ENCODE peak calls at places on chromosomes 16 and 17, in four cellular contexts. F is K562, V is HL-60, U is GM12878. G is an unnamed sample.

GRCh38 chr16:30902070-30902972 is 5.9 kb downstream of the CTF1 start:
- DNase-seq in F (peak; percentile 89), V (peak; percentile 77), U (no peak), G (peak; percentile 80)

GRCh38 chr16:69613283-69614154 is 47.8 kb downstream of the NFAT5 start:
- DNase-seq in F (no peak), V (peak; percentile 17), U (peak; percentile 27), G (no peak)

GRCh38 chr17:18181358-18181757 is 2.3 kb upstream of the ALKBH5 start:
- DNase-seq in F (no peak), V (no peak), U (no peak), G (no peak)

GRCh38 chr16:1565083-1565805 is 31.8 kb downstream of the TMEM204 start:
- DNase-seq in F (no peak), V (no peak), U (no peak), G (no peak)

GRCh38 chr17:15027853-15028252 is 237.3 kb downstream of the PMP22 start:
- DNase-seq in F (no peak), V (no peak), U (no peak), G (no peak)

GRCh38 chr16:69328854-69329316 is 1.5 kb downstream of the PDF start:
- DNase-seq in F (no peak), V (no peak), U (no peak), G (no peak)

GRCh38 chr16:9090101-9090959 is 1.1 kb upstream of the HAPSTR1 start:
- DNase-seq in F (peak; percentile 68), V (no peak), U (no peak), G (peak; percentile 35)

GRCh38 chr17:38605852-38606645 is at the start of gene SRCIN1:
- DNase-seq in F (peak; percentile 90), V (peak; percentile 63), U (no peak), G (peak; percentile 67)

GRCh38 chr17:28928061-28928460 is 23.3 kb downstream of the PHF12 start:
- DNase-seq in F (no peak), V (no peak), U (no peak), G (no peak)

GRCh38 chr16:6684076-6684673 is 648.5 kb upstream of the RBFOX1 start:
- DNase-seq in F (peak; percentile 21), V (no peak), U (no peak), G (peak; percentile 7)

GRCh38 chr16:78542419-78542818 is 443.0 kb downstream of the WWOX start:
- DNase-seq in F (no peak), V (no peak), U (no peak), G (no peak)

GRCh38 chr16:85445779-85446222 is 167.3 kb upstream of the GSE1 start:
- DNase-seq in F (no peak), V (no peak), U (no peak), G (no peak)

GRCh38 chr17:68307443-68307842 is 16.1 kb downstream of the ARSG start:
- DNase-seq in F (no peak), V (no peak), U (no peak), G (no peak)

GRCh38 chr16:78106659-78107058 is 7.2 kb downstream of the WWOX start:
- DNase-seq in F (no peak), V (no peak), U (no peak), G (no peak)

GRCh38 chr16:25366078-25366477 is 108.4 kb upstream of the ZKSCAN2 start:
- DNase-seq in F (no peak), V (peak; percentile 23), U (no peak), G (no peak)

GRCh38 chr17:77035526-77035925 is 105.2 kb upstream of the SEC14L1 start:
- DNase-seq in F (no peak), V (no peak), U (no peak), G (no peak)

GRCh38 chr16:55543470-55543869 is 23.0 kb upstream of the CAPNS2 start:
- DNase-seq in F (no peak), V (no peak), U (no peak), G (no peak)

GRCh38 chr17:48605991-48606891 is 1.5 kb upstream of the HOXB6 start:
- DNase-seq in F (no peak), V (no peak), U (no peak), G (no peak)

GRCh38 chr17:67606896-67607604 is 110.7 kb upstream of the NOL11 start:
- DNase-seq in F (no peak), V (no peak), U (no peak), G (no peak)

GRCh38 chr16:2482181-2483107 is 7.5 kb downstream of the TBC1D24 start:
- DNase-seq in F (peak; percentile 36), V (no peak), U (no peak), G (no peak)

GRCh38 chr17:81711814-81712467 is at the start of gene SLC25A10:
- DNase-seq in F (peak; percentile 88), V (peak; percentile 91), U (no peak), G (peak; percentile 94)

GRCh38 chr17:6681176-6681575 is 29.6 kb downstream of the C17orf100 start:
- DNase-seq in F (no peak), V (no peak), U (no peak), G (no peak)

GRCh38 chr17:78358538-78359215 is 1.2 kb downstream of the SOCS3 start:
- DNase-seq in F (no peak), V (no peak), U (no peak), G (no peak)

GRCh38 chr17:19359151-19359550 is 3.4 kb downstream of the B9D1 start:
- DNase-seq in F (no peak), V (no peak), U (no peak), G (no peak)

GRCh38 chr17:14078027-14078426 is 8.7 kb downstream of the COX10 start:
- DNase-seq in F (no peak), V (no peak), U (no peak), G (no peak)

GRCh38 chr17:65537845-65538678 is 23.4 kb downstream of the AXIN2 start:
- DNase-seq in F (peak; percentile 83), V (no peak), U (no peak), G (no peak)

GRCh38 chr17:64448665-64449512 is at the start of gene MILR1:
- DNase-seq in F (peak; percentile 28), V (peak; percentile 99), U (peak; percentile 77), G (no peak)

GRCh38 chr17:78653382-78653781 is 76.2 kb upstream of the DNAH17 start:
- DNase-seq in F (no peak), V (no peak), U (no peak), G (no peak)

DNA sequence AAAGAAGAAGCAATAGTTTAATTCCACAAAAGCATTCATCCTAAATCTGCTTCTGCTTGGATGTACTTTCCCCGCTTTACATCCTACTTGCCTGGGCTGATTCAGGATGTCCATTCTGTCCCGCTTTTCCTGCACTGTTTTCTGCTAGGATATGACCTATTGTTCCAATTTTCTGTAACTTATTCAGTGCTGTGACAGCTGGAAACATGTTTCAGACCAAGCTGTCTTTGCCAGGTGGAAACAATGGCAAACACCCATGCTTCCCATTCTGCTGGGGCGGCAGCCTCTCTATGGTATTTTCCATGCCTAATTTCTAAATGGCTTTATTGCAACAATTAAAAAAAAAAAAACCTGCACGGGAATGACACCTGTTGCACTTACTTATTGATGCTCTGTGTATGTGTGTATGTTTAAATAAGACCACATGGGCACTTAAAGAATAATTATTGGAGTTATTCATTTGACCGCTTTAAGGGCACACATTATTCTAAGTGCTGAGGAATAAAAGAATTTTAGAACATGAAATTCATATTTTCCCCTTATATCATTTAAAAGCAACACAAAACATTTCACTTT is 21.0 kb downstream of the COQ7 start:
- DNase-seq in F (no peak), V (no peak), U (no peak), G (no peak)
- TF ChIP-seq SPI1 in F (no peak), V (no peak), U (no peak), G (no peak)

GRCh38 chr17:62206550-62206949 is 141.5 kb upstream of the MED13 start:
- DNase-seq in F (no peak), V (no peak), U (no peak), G (no peak)
- TF ChIP-seq SPI1 in F (no peak), V (no peak), U (no peak), G (no peak)

GRCh38 chr16:4947722-4948503 is 10.2 kb upstream of the SEC14L5 start:
- DNase-seq in F (no peak), V (peak; percentile 78), U (no peak), G (no peak)
- TF ChIP-seq SPI1 in F (no peak), V (peak; percentile 68), U (no peak), G (no peak)

DNA sequence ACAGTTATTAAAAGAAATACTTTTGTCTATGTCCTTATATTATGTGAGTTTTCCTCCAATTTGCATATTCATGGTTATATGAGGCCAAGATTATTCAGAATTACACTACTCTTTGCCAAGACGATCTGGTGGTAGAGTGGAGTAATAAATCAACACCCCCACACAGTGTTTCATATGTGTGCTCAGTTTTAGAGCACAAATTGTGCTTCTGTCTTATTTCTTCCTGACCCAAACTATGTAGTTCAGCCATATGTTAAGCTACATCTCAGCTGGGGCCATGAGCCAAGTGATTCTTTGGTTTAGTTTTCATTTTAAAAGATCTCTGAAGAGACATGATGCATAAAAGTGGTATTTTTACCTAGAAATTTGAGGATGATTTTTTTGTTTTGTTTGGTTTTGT is 26.8 kb upstream of the PPM1E start:
- DNase-seq in F (no peak), V (no peak), U (no peak), G (no peak)
- TF ChIP-seq SPI1 in F (no peak), V (no peak), U (no peak), G (no peak)

GRCh38 chr16:72819345-72819744 is 228.6 kb downstream of the ZFHX3 start:
- DNase-seq in F (no peak), V (no peak), U (no peak), G (no peak)
- TF ChIP-seq SPI1 in F (no peak), V (no peak), U (no peak), G (no peak)

GRCh38 chr16:76676356-76676755 is 399.2 kb downstream of the CNTNAP4 start:
- DNase-seq in F (no peak), V (no peak), U (no peak), G (no peak)
- TF ChIP-seq SPI1 in F (no peak), V (no peak), U (no peak), G (no peak)

GRCh38 chr17:2924211-2924610 is 128.0 kb downstream of the RAP1GAP2 start:
- DNase-seq in F (no peak), V (no peak), U (no peak), G (no peak)

GRCh38 chr17:2926019-2926650 is 129.9 kb downstream of the RAP1GAP2 start:
- DNase-seq in F (no peak), V (peak; percentile 28), U (no peak), G (no peak)

GRCh38 chr17:2921443-2921842 is 125.2 kb downstream of the RAP1GAP2 start:
- DNase-seq in F (no peak), V (no peak), U (no peak), G (no peak)

GRCh38 chr17:2928294-2928890 is 132.2 kb downstream of the RAP1GAP2 start:
- DNase-seq in F (no peak), V (no peak), U (no peak), G (no peak)

GRCh38 chr17:2925011-2925410 is 128.8 kb downstream of the RAP1GAP2 start:
- DNase-seq in F (no peak), V (no peak), U (no peak), G (no peak)
- TF ChIP-seq SPI1 in F (no peak), V (no peak), U (no peak), G (no peak)

GRCh38 chr16:72502654-72503005 is 330.7 kb upstream of the PMFBP1 start:
- DNase-seq in F (no peak), V (no peak), U (no peak), G (no peak)

DNA sequence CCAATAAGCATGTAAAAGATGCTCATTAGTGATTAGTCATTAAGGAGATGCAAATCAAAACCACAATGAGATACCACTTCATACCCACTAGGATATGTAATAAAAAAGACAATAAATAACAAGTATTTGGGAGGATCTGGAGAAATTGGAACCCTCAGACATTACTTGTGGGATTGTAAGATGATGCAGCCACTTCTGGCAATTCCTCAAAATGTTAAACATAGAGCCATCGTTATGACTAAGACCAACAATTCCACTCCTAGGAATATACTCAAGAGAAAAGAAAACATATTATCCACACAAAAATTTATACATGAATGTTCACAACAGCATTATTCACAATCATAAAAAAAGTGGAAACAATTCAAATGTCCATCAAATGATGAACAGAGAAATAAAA is 336.2 kb upstream of the PMFBP1 start:
- DNase-seq in F (no peak), V (no peak), U (no peak), G (no peak)
- TF ChIP-seq SPI1 in F (no peak), V (no peak), U (no peak), G (no peak)

G was measured in GM12891.